ENCODE peak calls at places on chromosomes 13 and 19, in four cellular contexts. D is GM23248, J is astrocyte, V is testis. M is an unnamed sample. For H3K36me3, the result is how much of the 10 kb centered on the place peaks cover.

GRCh38 chr13:22114630-22115311 is 443.9 kb downstream of the FGF9 start:
- DNase-seq in D (peak), J (no peak), V (no peak), M (no peak)

GRCh38 chr13:35086667-35087066 is 144.6 kb downstream of the NBEA start:
- DNase-seq in D (peak), J (peak), V (no peak), M (no peak)

GRCh38 chr19:10009269-10009665 is 1.0 kb downstream of the COL5A3 start:
- DNase-seq in D (peak), J (peak), V (peak), M (no peak)

GRCh38 chr19:8571006-8571411 is 6.2 kb downstream of the MYO1F start:
- DNase-seq in D (peak), J (peak), V (peak), M (no peak)

GRCh38 chr19:7787141-7787540 is 24.1 kb downstream of the CLEC4M start:
- DNase-seq in D (no peak), J (no peak), V (peak), M (no peak)

GRCh38 chr13:95124959-95125358 is 176.3 kb downstream of the ABCC4 start:
- DNase-seq in D (no peak), J (no peak), V (no peak), M (no peak)

GRCh38 chr13:113962386-113962785 is 11.5 kb downstream of the C13orf46 start:
- DNase-seq in D (peak), J (no peak), V (no peak), M (peak)

GRCh38 chr19:29962777-29963176 is 20.7 kb downstream of the URI1 start:
- DNase-seq in D (no peak), J (no peak), V (no peak), M (no peak)

GRCh38 chr19:29966594-29967249 is 24.7 kb downstream of the URI1 start:
- DNase-seq in D (peak), J (peak), V (no peak), M (no peak)

GRCh38 chr19:14333101-14333871 is 48.0 kb upstream of the ADGRE5 start:
- DNase-seq in D (peak), J (no peak), V (peak), M (peak)

GRCh38 chr13:82076421-82076820 is 1735.5 kb upstream of the SPRY2 start:
- DNase-seq in D (no peak), J (no peak), V (no peak), M (no peak)

GRCh38 chr13:35767256-35767981 is 290.9 kb upstream of the MAB21L1 start:
- DNase-seq in D (no peak), J (no peak), V (no peak), M (no peak)

GRCh38 chr19:10219678-10220077 is 11.5 kb downstream of the S1PR2 start:
- DNase-seq in D (peak), J (no peak), V (no peak), M (no peak)

GRCh38 chr13:51838235-51838846 is 6.6 kb downstream of the TMEM272 start:
- DNase-seq in D (peak), J (peak), V (no peak), M (no peak)

GRCh38 chr19:1324792-1325567 is 39.3 kb downstream of the EFNA2 start:
- DNase-seq in D (peak), J (peak), V (peak), M (peak)

GRCh38 chr13:89212186-89212585 is 1541.0 kb downstream of the SLITRK5 start:
- DNase-seq in D (no peak), J (no peak), V (no peak), M (no peak)

GRCh38 chr19:19655641-19656343 is 7.7 kb downstream of the ATP13A1 start:
- DNase-seq in D (no peak), J (no peak), V (no peak), M (no peak)
- H3K36me3 ChIP-seq in D (under half), J (under half), V (under half), M (half or more)

GRCh38 chr19:3192228-3192635 is 6.5 kb downstream of the NCLN start:
- DNase-seq in D (no peak), J (no peak), V (no peak), M (no peak)

GRCh38 chr19:3190921-3191805 is 5.4 kb downstream of the NCLN start:
- DNase-seq in D (no peak), J (no peak), V (no peak), M (peak)

GRCh38 chr19:3193256-3194062 is 7.7 kb downstream of the NCLN start:
- DNase-seq in D (no peak), J (no peak), V (no peak), M (no peak)

GRCh38 chr19:3194063-3194702 is 8.5 kb downstream of the NCLN start:
- DNase-seq in D (no peak), J (no peak), V (no peak), M (peak)

GRCh38 chr19:3192684-3193083 is 7.0 kb downstream of the NCLN start:
- DNase-seq in D (no peak), J (no peak), V (no peak), M (no peak)
- H3K36me3 ChIP-seq in D (under half), J (under half), V (under half), M (under half)

GRCh38 chr19:34201133-34201532 is 28.8 kb downstream of the LSM14A start:
- DNase-seq in D (no peak), J (no peak), V (no peak), M (no peak)
- H3K36me3 ChIP-seq in D (under half), J (under half), V (under half), M (half or more)

GRCh38 chr19:35896643-35897040 is 3.7 kb downstream of the NFKBID start:
- DNase-seq in D (no peak), J (no peak), V (no peak), M (no peak)
- H3K36me3 ChIP-seq in D (under half), J (under half), V (under half), M (under half)

DNA sequence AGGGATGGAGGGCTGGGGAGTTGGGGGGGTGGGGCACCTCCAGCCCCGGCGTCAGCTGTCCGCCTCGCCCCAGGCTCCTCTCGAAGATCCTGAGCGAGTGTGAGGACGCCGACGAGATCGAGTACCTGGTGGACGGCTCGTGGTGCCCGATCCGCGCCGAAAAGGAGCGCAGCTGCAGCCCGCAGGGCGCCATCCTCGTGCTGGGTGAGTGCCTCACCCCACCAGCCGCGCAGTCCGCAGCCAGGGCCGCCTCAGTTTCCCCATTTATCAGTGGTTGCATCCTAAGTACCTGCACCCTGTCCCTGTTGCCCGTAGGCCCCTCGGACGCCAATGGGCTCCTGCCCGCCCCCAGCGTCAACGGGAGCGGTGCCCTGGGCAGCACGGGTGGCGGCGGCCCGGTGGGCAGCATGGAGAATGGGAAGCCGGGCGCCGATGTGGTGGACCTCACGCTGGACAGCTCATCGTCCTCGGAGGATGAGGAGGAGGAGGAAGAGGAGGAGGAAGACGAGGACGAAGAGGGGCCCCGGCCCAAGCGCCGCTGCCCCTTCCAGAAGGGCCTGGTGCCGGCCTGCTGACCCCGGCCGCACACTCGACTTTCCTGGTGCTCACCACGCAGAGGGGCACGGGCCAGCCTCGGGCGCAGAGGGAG is 29.3 kb downstream of the ZBTB7A start:
- DNase-seq in D (no peak), J (no peak), V (no peak), M (no peak)
- H3K36me3 ChIP-seq in D (under half), J (under half), V (under half), M (under half)